ENCODE peak calls at places on chromosome 16, in six cellular contexts. One of them, this sample, is unnamed.

GRCh38 chr16:83619381-83620150 is 188.2 kb upstream of the HSBP1 start:
- DNase-seq in NB4: no peak
- DNase-seq in bronchial epithelial cell: no peak
- DNase-seq in astrocyte of the spinal cord: no peak
- DNase-seq in adrenal gland: no peak
- DNase-seq in GM23248: no peak
- DNase-seq in this sample: no peak

GRCh38 chr16:88382491-88383400 is at the start of gene ZNF469:
- DNase-seq in astrocyte of the spinal cord: peak
- DNase-seq in bronchial epithelial cell: no peak
- DNase-seq in NB4: no peak
- DNase-seq in adrenal gland: no peak
- DNase-seq in GM23248: peak
- DNase-seq in this sample: peak

GRCh38 chr16:68356249-68356918 is 45.6 kb downstream of the PRMT7 start:
- DNase-seq in astrocyte of the spinal cord: peak
- DNase-seq in GM23248: no peak
- DNase-seq in adrenal gland: peak
- DNase-seq in bronchial epithelial cell: no peak
- DNase-seq in NB4: peak
- DNase-seq in this sample: no peak

GRCh38 chr16:8941718-8942344 is 21.9 kb downstream of the USP7 start:
- DNase-seq in astrocyte of the spinal cord: no peak
- DNase-seq in adrenal gland: no peak
- DNase-seq in bronchial epithelial cell: no peak
- DNase-seq in NB4: peak
- DNase-seq in GM23248: no peak
- DNase-seq in this sample: no peak

GRCh38 chr16:8908779-8909468 is 26.8 kb downstream of the LITAFD start:
- DNase-seq in astrocyte of the spinal cord: no peak
- DNase-seq in NB4: no peak
- DNase-seq in bronchial epithelial cell: peak
- DNase-seq in GM23248: no peak
- DNase-seq in adrenal gland: no peak
- DNase-seq in this sample: no peak

GRCh38 chr16:68297908-68298307 is 12.8 kb downstream of the SLC7A6OS start:
- DNase-seq in bronchial epithelial cell: peak
- DNase-seq in GM23248: peak
- DNase-seq in astrocyte of the spinal cord: no peak
- DNase-seq in adrenal gland: peak
- DNase-seq in NB4: no peak
- DNase-seq in this sample: peak

GRCh38 chr16:48395375-48395774 is 10.2 kb upstream of the SIAH1 start:
- DNase-seq in GM23248: no peak
- DNase-seq in astrocyte of the spinal cord: no peak
- DNase-seq in NB4: peak
- DNase-seq in adrenal gland: no peak
- DNase-seq in bronchial epithelial cell: no peak
- DNase-seq in this sample: no peak

GRCh38 chr16:68889508-68890150 is 46.3 kb downstream of the TANGO6 start:
- DNase-seq in GM23248: no peak
- DNase-seq in adrenal gland: no peak
- DNase-seq in bronchial epithelial cell: no peak
- DNase-seq in astrocyte of the spinal cord: no peak
- DNase-seq in NB4: no peak
- DNase-seq in this sample: no peak

GRCh38 chr16:86566601-86566965 is at the start of gene FOXC2:
- DNase-seq in adrenal gland: peak
- DNase-seq in bronchial epithelial cell: peak
- DNase-seq in NB4: no peak
- DNase-seq in astrocyte of the spinal cord: peak
- DNase-seq in GM23248: peak
- DNase-seq in this sample: peak

GRCh38 chr16:20822451-20823128 is 16.3 kb downstream of the REXO5 start:
- DNase-seq in astrocyte of the spinal cord: no peak
- DNase-seq in bronchial epithelial cell: no peak
- DNase-seq in adrenal gland: no peak
- DNase-seq in GM23248: no peak
- DNase-seq in NB4: peak
- DNase-seq in this sample: no peak

GRCh38 chr16:80666378-80667257 is 125.8 kb downstream of the DYNLRB2 start:
- DNase-seq in astrocyte of the spinal cord: no peak
- DNase-seq in GM23248: no peak
- DNase-seq in bronchial epithelial cell: no peak
- DNase-seq in adrenal gland: no peak
- DNase-seq in NB4: no peak
- DNase-seq in this sample: no peak

GRCh38 chr16:86494565-86495356 is 15.6 kb upstream of the FOXF1 start:
- DNase-seq in bronchial epithelial cell: no peak
- DNase-seq in adrenal gland: no peak
- DNase-seq in GM23248: no peak
- DNase-seq in astrocyte of the spinal cord: no peak
- DNase-seq in NB4: no peak
- DNase-seq in this sample: no peak

GRCh38 chr16:70589998-70590471 is 56.3 kb upstream of the IL34 start:
- DNase-seq in NB4: no peak
- DNase-seq in GM23248: peak
- DNase-seq in bronchial epithelial cell: peak
- DNase-seq in astrocyte of the spinal cord: peak
- DNase-seq in adrenal gland: no peak
- DNase-seq in this sample: peak

GRCh38 chr16:52128407-52128806 is 418.5 kb downstream of the TOX3 start:
- DNase-seq in NB4: no peak
- DNase-seq in adrenal gland: no peak
- DNase-seq in bronchial epithelial cell: no peak
- DNase-seq in astrocyte of the spinal cord: no peak
- DNase-seq in GM23248: no peak
- DNase-seq in this sample: no peak

GRCh38 chr16:79605999-79606398 is 5.5 kb upstream of the MAF start:
- DNase-seq in NB4: no peak
- DNase-seq in astrocyte of the spinal cord: no peak
- DNase-seq in GM23248: peak
- DNase-seq in adrenal gland: no peak
- DNase-seq in bronchial epithelial cell: peak
- DNase-seq in this sample: no peak

GRCh38 chr16:2364638-2365210 is 24.2 kb upstream of the ABCA3 start:
- DNase-seq in GM23248: no peak
- DNase-seq in NB4: no peak
- DNase-seq in bronchial epithelial cell: no peak
- DNase-seq in astrocyte of the spinal cord: no peak
- DNase-seq in adrenal gland: no peak
- DNase-seq in this sample: peak

GRCh38 chr16:81873843-81874752 is 95.0 kb downstream of the PLCG2 start:
- DNase-seq in GM23248: peak
- DNase-seq in astrocyte of the spinal cord: peak
- DNase-seq in adrenal gland: peak
- DNase-seq in NB4: peak
- DNase-seq in bronchial epithelial cell: peak
- DNase-seq in this sample: peak

GRCh38 chr16:54160939-54161897 is 125.4 kb downstream of the IRX3 start:
- DNase-seq in bronchial epithelial cell: no peak
- DNase-seq in GM23248: no peak
- DNase-seq in NB4: no peak
- DNase-seq in astrocyte of the spinal cord: no peak
- DNase-seq in adrenal gland: peak
- DNase-seq in this sample: no peak

GRCh38 chr16:23857901-23858300 is 22.1 kb downstream of the PRKCB start:
- DNase-seq in GM23248: no peak
- DNase-seq in bronchial epithelial cell: no peak
- DNase-seq in astrocyte of the spinal cord: no peak
- DNase-seq in adrenal gland: no peak
- DNase-seq in NB4: peak
- DNase-seq in this sample: no peak

GRCh38 chr16:24139282-24139681 is 116.9 kb upstream of the CACNG3 start:
- DNase-seq in astrocyte of the spinal cord: no peak
- DNase-seq in adrenal gland: no peak
- DNase-seq in NB4: no peak
- DNase-seq in GM23248: no peak
- DNase-seq in bronchial epithelial cell: peak
- DNase-seq in this sample: no peak

GRCh38 chr16:66619534-66620418 is 15.3 kb downstream of the CMTM3 start:
- DNase-seq in astrocyte of the spinal cord: peak
- DNase-seq in bronchial epithelial cell: peak
- DNase-seq in adrenal gland: no peak
- DNase-seq in NB4: peak
- DNase-seq in GM23248: peak
- DNase-seq in this sample: peak

GRCh38 chr16:90078594-90078895 is 1.4 kb upstream of the PRDM7 start:
- DNase-seq in adrenal gland: no peak
- DNase-seq in bronchial epithelial cell: no peak
- DNase-seq in astrocyte of the spinal cord: no peak
- DNase-seq in GM23248: no peak
- DNase-seq in NB4: peak
- DNase-seq in this sample: no peak
- H3K4me3 ChIP-seq in adrenal gland: no peak
- H3K4me3 ChIP-seq in bronchial epithelial cell: no peak
- H3K4me3 ChIP-seq in astrocyte of the spinal cord: no peak
- H3K4me3 ChIP-seq in GM23248: no peak
- H3K4me3 ChIP-seq in NB4: peak
- H3K4me3 ChIP-seq in this sample: no peak

GRCh38 chr16:4317471-4318170 is 1.8 kb downstream of the GLIS2 start:
- DNase-seq in bronchial epithelial cell: no peak
- DNase-seq in adrenal gland: no peak
- DNase-seq in NB4: peak
- DNase-seq in astrocyte of the spinal cord: peak
- DNase-seq in GM23248: peak
- DNase-seq in this sample: no peak
- H3K4me3 ChIP-seq in bronchial epithelial cell: no peak
- H3K4me3 ChIP-seq in adrenal gland: no peak
- H3K4me3 ChIP-seq in NB4: no peak
- H3K4me3 ChIP-seq in astrocyte of the spinal cord: peak
- H3K4me3 ChIP-seq in GM23248: peak
- H3K4me3 ChIP-seq in this sample: peak

DNA sequence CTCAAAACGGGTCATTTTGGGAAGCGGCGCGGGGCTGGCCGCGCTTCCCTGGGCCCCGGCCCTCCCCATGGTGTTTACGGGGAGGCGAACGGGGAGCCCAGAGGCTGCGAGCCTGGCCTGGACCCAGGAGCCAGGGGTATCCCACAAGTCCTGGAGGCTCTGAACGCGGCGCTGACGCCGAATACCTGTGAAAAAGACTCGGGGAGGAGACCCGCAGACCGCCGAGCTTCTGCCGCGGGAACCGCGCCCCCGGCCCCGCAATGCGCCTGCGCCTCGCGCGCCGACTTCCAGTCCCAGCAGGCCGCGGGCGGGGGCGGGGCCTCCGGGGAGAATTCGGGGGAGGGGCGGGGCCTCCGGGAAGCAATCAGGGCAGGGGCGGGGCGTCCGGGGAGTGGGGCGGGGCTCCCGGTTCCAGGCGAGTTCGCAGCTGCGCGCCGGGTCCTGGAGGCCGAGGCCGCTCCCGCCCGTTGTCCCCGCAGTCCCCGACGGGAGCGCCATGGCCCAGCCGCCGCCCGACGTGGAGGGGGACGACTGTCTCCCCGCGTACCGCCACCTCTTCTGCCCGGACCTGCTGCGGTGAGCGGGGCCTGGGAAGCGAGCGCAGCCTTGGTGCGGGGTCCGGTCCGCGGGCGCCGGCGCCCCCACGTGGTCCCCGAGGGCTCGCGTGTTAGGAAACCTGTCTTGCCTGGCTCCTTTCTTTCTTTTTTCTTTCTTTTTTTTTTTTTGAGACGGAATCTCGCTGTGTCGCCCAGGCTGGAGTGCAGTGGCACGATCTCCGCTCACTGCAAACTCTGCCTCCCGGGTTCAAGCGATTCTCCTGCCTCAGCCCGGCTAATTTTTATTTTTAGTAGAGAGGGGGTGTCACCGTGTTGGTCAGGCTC is at the start of gene DECR2:
- DNase-seq in astrocyte of the spinal cord: peak
- DNase-seq in adrenal gland: peak
- DNase-seq in bronchial epithelial cell: peak
- DNase-seq in GM23248: peak
- DNase-seq in NB4: peak
- DNase-seq in this sample: peak
- H3K4me3 ChIP-seq in astrocyte of the spinal cord: peak
- H3K4me3 ChIP-seq in adrenal gland: peak
- H3K4me3 ChIP-seq in bronchial epithelial cell: peak
- H3K4me3 ChIP-seq in GM23248: peak
- H3K4me3 ChIP-seq in NB4: peak
- H3K4me3 ChIP-seq in this sample: peak

DNA sequence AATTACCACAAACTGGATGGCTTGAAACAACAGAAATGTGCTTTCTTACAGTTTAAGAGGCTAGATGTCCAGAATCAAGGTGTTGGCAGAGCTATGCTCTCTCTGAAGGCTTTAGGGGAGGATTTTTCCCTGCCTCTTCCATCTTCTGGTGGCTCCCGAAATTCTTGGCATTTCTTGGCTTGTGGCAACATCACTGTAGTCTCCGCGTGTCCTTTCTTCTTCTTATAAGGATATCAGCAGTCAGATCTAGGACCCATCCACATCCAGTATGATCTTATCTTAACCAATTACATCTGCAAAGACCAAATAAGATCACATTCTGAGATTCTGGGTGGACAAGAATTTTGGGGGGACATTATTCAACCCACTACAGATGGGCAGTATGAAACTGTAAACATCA is 119.2 kb upstream of the PMFBP1 start:
- DNase-seq in bronchial epithelial cell: no peak
- DNase-seq in adrenal gland: no peak
- DNase-seq in GM23248: peak
- DNase-seq in astrocyte of the spinal cord: no peak
- DNase-seq in NB4: no peak
- DNase-seq in this sample: peak
- H3K4me3 ChIP-seq in bronchial epithelial cell: no peak
- H3K4me3 ChIP-seq in adrenal gland: no peak
- H3K4me3 ChIP-seq in GM23248: peak
- H3K4me3 ChIP-seq in astrocyte of the spinal cord: no peak
- H3K4me3 ChIP-seq in NB4: no peak
- H3K4me3 ChIP-seq in this sample: peak

DNA sequence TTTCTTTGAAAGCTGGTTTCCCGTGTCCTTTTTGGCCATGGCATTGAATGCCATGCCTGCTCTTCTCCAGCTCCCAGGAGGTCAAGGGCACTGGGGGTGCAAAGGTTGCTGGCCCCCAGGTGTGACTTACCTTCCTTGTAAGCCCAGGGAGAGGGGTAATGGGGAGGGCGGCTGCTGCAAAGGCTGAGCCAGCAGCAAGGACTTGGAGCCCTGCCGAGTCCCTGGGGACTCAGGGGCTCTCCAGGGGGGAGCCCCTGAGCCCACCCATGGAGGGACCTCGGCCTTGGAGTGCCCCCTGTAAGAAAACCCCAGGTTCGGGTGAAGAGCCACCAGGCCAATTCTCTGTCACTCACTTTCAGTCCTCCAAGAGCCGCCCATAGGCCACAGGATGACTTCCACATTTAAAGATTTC is 5.9 kb upstream of the CCL22 start:
- DNase-seq in GM23248: no peak
- DNase-seq in NB4: no peak
- DNase-seq in adrenal gland: peak
- DNase-seq in bronchial epithelial cell: no peak
- DNase-seq in astrocyte of the spinal cord: no peak
- DNase-seq in this sample: no peak
- H3K4me3 ChIP-seq in GM23248: no peak
- H3K4me3 ChIP-seq in NB4: no peak
- H3K4me3 ChIP-seq in adrenal gland: no peak
- H3K4me3 ChIP-seq in bronchial epithelial cell: no peak
- H3K4me3 ChIP-seq in astrocyte of the spinal cord: no peak
- H3K4me3 ChIP-seq in this sample: no peak